ENCODE peak calls at places on chromosome 21, in nine cellular contexts. S, Y, L, P, G, D, O, R and B are unnamed samples.

GRCh38 chr21:21921410-21922232 is 923.4 kb downstream of the NCAM2 start:
- DNase-seq in G (no peak), Y (no peak), R (no peak), S (no peak), P (no peak), L (no peak), O (no peak), D (no peak), B (no peak)

GRCh38 chr21:38804617-38805281 is 980 bp upstream of the ETS2 start:
- DNase-seq in L (peak), G (no peak), O (peak), Y (peak), P (peak), R (peak), D (no peak), S (no peak), B (no peak)

GRCh38 chr21:40176732-40177131 is 309.5 kb downstream of the PCP4 start:
- DNase-seq in Y (no peak), L (no peak), S (no peak), R (no peak), O (no peak), P (no peak), G (no peak), D (no peak), B (no peak)

GRCh38 chr21:37878946-37879660 is 37.2 kb downstream of the KCNJ6 start:
- DNase-seq in L (no peak), G (no peak), O (no peak), R (no peak), Y (no peak), D (no peak), S (peak), P (no peak), B (no peak)

GRCh38 chr21:31888936-31889371 is 16.1 kb downstream of the HUNK start:
- DNase-seq in L (no peak), S (peak), G (no peak), R (no peak), O (no peak), P (no peak), Y (no peak), D (no peak), B (no peak)

GRCh38 chr21:21177353-21177986 is 179.3 kb downstream of the NCAM2 start:
- DNase-seq in Y (no peak), G (no peak), L (no peak), O (no peak), P (no peak), S (no peak), R (no peak), D (no peak), B (no peak)

GRCh38 chr21:18493420-18493819 is 89.8 kb upstream of the TMPRSS15 start:
- DNase-seq in G (no peak), D (no peak), Y (no peak), S (no peak), R (no peak), L (no peak), O (no peak), P (no peak), B (no peak)

GRCh38 chr21:31198575-31198974 is 145.5 kb downstream of the TIAM1 start:
- DNase-seq in O (no peak), R (no peak), S (peak), Y (no peak), P (no peak), L (no peak), G (no peak), D (peak), B (no peak)

GRCh38 chr21:37675202-37675801 is 241.0 kb downstream of the KCNJ6 start:
- DNase-seq in G (peak), S (peak), Y (no peak), P (peak), O (peak), R (peak), D (peak), L (peak), B (no peak)

GRCh38 chr21:37711294-37711844 is 204.9 kb downstream of the KCNJ6 start:
- DNase-seq in L (no peak), G (no peak), R (no peak), O (no peak), Y (no peak), D (no peak), S (no peak), P (no peak), B (no peak)

GRCh38 chr21:14871861-14872260 is 192.9 kb downstream of the NRIP1 start:
- DNase-seq in O (no peak), R (no peak), D (no peak), P (no peak), S (no peak), G (no peak), L (no peak), Y (no peak), B (no peak)

GRCh38 chr21:29376556-29376955 is 77.8 kb downstream of the BACH1 start:
- DNase-seq in L (no peak), R (peak), S (peak), O (peak), P (no peak), D (no peak), Y (peak), G (peak), B (peak)

GRCh38 chr21:32140212-32141008 is 138.4 kb downstream of the MIS18A start:
- DNase-seq in R (no peak), O (no peak), G (no peak), S (no peak), L (no peak), D (no peak), Y (no peak), P (no peak), B (no peak)

GRCh38 chr21:28485301-28486022 is 507.2 kb downstream of the LTN1 start:
- DNase-seq in D (no peak), O (no peak), L (no peak), G (no peak), Y (no peak), R (no peak), P (no peak), S (no peak), B (no peak)

GRCh38 chr21:25191141-25191540 is 416.1 kb downstream of the MRPL39 start:
- DNase-seq in G (no peak), S (no peak), L (no peak), P (no peak), O (no peak), Y (no peak), R (no peak), D (no peak), B (no peak)

GRCh38 chr21:31660134-31660565 is 657 bp downstream of the SOD1 start:
- DNase-seq in L (peak), P (no peak), D (no peak), G (no peak), O (no peak), S (peak), R (no peak), Y (peak), B (no peak)

GRCh38 chr21:31526040-31526439 is 133.5 kb upstream of the SOD1 start:
- DNase-seq in O (no peak), R (no peak), P (no peak), L (no peak), Y (no peak), G (no peak), S (peak), D (no peak), B (no peak)

GRCh38 chr21:32674731-32675130 is 53.1 kb downstream of the SYNJ1 start:
- DNase-seq in R (no peak), O (no peak), P (no peak), L (no peak), G (no peak), S (no peak), D (no peak), Y (no peak), B (no peak)

GRCh38 chr21:25660233-25660632 is 21.2 kb downstream of the JAM2 start:
- DNase-seq in L (no peak), R (no peak), G (no peak), O (no peak), D (no peak), Y (no peak), S (no peak), P (no peak), B (no peak)

GRCh38 chr21:37550618-37551405 is 184.2 kb downstream of the DYRK1A start:
- DNase-seq in D (no peak), Y (no peak), S (no peak), R (peak), G (no peak), P (no peak), O (no peak), L (peak), B (no peak)

GRCh38 chr21:23837564-23837963 is 1769.7 kb downstream of the MRPL39 start:
- DNase-seq in P (no peak), S (no peak), O (no peak), L (no peak), D (no peak), R (no peak), Y (no peak), G (no peak), B (no peak)

GRCh38 chr21:32566990-32567389 is 18.3 kb downstream of the TCP10L start:
- DNase-seq in L (no peak), P (no peak), Y (no peak), R (no peak), D (no peak), G (no peak), O (no peak), S (no peak), B (no peak)

GRCh38 chr21:21210552-21210951 is 212.3 kb downstream of the NCAM2 start:
- DNase-seq in Y (no peak), R (no peak), S (no peak), O (no peak), P (no peak), D (no peak), L (no peak), G (no peak), B (no peak)

GRCh38 chr21:32457360-32457840 is 44.9 kb downstream of the EVA1C start:
- DNase-seq in D (no peak), P (peak), S (no peak), G (no peak), L (peak), O (peak), R (no peak), Y (peak), B (no peak)

GRCh38 chr21:19490481-19490880 is 1086.9 kb upstream of the TMPRSS15 start:
- DNase-seq in P (no peak), O (no peak), L (no peak), Y (no peak), S (no peak), D (no peak), G (no peak), R (no peak), B (no peak)

GRCh38 chr21:29299906-29300546 is 1.3 kb downstream of the BACH1 start:
- DNase-seq in S (peak), D (peak), P (peak), Y (peak), R (peak), G (peak), O (peak), L (peak), B (no peak)

GRCh38 chr21:25297117-25297516 is 310.2 kb downstream of the MRPL39 start:
- DNase-seq in Y (no peak), R (no peak), L (no peak), G (no peak), S (no peak), O (no peak), P (no peak), D (no peak), B (no peak)

GRCh38 chr21:15820857-15821256 is 91.1 kb downstream of the USP25 start:
- DNase-seq in G (no peak), L (no peak), Y (no peak), O (no peak), S (no peak), D (no peak), P (no peak), R (no peak), B (no peak)

GRCh38 chr21:41045534-41046268 is 122.3 kb upstream of the BACE2 start:
- DNase-seq in P (no peak), G (no peak), L (no peak), D (peak), O (no peak), S (no peak), Y (no peak), R (no peak), B (no peak)

GRCh38 chr21:40795313-40795712 is 51.6 kb downstream of the DSCAM start:
- DNase-seq in R (no peak), G (no peak), P (no peak), O (no peak), L (no peak), S (no peak), D (no peak), Y (no peak), B (no peak)

GRCh38 chr21:18030248-18030647 is 211.1 kb upstream of the C21orf91 start:
- DNase-seq in L (no peak), P (no peak), D (no peak), O (no peak), R (no peak), S (no peak), Y (no peak), G (no peak), B (no peak)

GRCh38 chr21:26388731-26389231 is 184.3 kb downstream of the CYYR1 start:
- DNase-seq in O (no peak), D (no peak), L (no peak), Y (no peak), S (peak), G (no peak), P (no peak), R (no peak), B (no peak)

GRCh38 chr21:39774252-39774651 is 29.3 kb downstream of the IGSF5 start:
- DNase-seq in G (no peak), R (no peak), D (no peak), Y (no peak), L (no peak), P (no peak), O (no peak), S (no peak), B (no peak)

DNA sequence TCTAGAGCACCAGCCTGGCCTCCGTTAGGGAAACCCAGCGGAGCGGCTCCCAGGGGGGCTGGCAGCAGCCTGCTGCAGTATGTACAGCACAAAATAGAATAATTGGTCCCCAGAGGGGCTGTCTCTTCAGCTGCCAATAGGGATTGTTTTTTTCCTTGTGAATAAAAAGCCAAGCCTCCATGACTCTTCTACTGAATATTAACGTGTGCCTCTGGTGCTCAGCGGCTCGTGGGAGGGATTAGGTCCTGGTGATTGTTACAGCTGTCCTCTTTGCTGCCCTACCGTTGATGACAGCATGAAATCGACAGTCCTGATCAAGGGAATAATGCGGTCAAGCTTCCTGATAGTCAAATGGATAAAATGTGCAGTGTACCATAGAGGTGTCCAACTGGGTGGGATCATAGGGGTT is 190.7 kb upstream of the RUNX1 start:
- DNase-seq in Y (no peak), S (no peak), P (peak), D (peak), G (no peak), O (no peak), R (no peak), L (no peak), B (no peak)
- H3K27ac ChIP-seq in Y (no peak), S (no peak), P (peak), D (no peak), G (no peak), O (no peak), R (no peak), L (no peak), B (no peak)

DNA sequence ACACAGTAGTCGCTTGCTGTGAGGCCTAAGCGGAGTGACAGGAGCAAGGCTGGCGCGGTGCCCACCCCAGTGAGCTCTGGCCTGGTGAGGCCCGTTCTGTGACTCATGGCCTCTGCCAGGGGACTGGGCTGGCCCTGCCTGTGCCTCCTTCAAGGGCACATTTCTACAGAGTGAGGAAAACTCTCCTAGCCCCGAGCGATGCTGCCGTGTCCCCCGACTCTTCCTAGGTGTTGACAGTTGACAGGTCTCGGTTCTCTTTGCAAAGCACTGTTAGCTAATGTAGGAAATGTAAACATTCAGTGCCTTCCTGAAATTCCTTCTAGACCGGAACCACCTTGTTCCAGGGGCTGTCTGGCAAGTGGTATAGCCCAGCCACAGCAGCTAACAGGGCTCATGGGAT is 43.9 kb downstream of the ABCG1 start:
- DNase-seq in L (peak), P (peak), G (no peak), Y (peak), O (no peak), R (peak), D (no peak), S (peak), B (no peak)
- H3K27ac ChIP-seq in L (no peak), P (peak), G (no peak), Y (peak), O (peak), R (peak), D (no peak), S (no peak), B (peak)

DNA sequence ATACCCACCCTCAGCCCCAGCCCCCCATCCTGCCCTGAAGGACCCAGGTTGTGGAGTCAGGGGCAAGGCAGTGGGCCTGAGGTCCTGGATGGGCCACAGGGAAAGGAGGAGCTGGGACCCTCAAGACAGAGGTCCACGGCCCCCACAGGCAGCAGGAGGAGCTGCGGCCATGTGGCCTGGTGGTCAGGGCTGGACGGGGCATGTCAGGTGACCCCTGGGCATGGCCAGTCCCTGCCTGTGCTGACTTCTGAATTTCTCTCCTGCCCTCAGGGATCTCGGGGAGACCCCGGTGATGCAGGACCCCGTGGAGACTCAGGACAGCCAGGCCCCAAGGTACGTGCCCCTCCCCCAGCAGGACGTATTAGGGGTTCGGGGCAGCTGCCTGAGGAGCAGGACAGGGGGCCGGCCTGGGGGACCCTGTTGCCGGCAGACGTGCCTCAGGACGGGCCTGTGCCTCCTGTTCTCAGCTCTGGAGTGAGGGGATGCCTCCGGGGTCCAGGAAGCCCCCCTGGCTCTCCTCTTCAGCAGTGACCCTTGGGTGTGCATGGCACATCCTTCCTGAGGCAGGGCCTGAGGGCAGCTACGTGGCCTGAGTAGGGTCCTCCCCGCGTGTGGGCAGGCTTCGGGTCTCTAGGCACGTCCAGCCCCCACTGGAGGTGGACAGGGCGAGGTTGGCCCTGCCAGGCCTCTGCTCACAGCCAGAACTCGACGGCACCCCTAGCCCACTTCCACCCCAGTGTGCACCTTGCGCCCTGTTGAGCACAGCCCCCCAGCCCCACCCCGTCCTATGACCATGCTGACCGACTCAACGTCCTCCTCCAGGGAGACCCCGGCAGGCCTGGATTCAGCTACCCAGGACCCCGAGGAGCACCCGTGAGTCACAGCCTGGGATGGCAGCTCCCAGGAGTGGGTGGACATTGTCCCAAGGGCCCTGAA is 23.6 kb downstream of the COL6A2 start:
- DNase-seq in Y (peak), R (peak), G (no peak), O (peak), P (peak), D (no peak), S (no peak), L (peak), B (no peak)
- H3K27ac ChIP-seq in Y (no peak), R (peak), G (no peak), O (no peak), P (no peak), D (no peak), S (no peak), L (no peak), B (no peak)

GRCh38 chr21:45136500-45136899 is 62.1 kb downstream of the ADARB1 start:
- DNase-seq in P (no peak), D (no peak), R (no peak), G (no peak), S (no peak), O (no peak), L (no peak), Y (no peak), B (no peak)

GRCh38 chr21:45135868-45136267 is 61.5 kb downstream of the ADARB1 start:
- DNase-seq in R (no peak), S (no peak), G (no peak), P (no peak), D (no peak), Y (no peak), O (no peak), L (no peak), B (no peak)

GRCh38 chr21:45138199-45139002 is 64.0 kb downstream of the ADARB1 start:
- DNase-seq in L (no peak), G (peak), D (peak), P (peak), R (peak), O (peak), Y (no peak), S (peak), B (no peak)

GRCh38 chr21:45137612-45137937 is 63.2 kb downstream of the ADARB1 start:
- DNase-seq in O (no peak), R (no peak), P (no peak), Y (no peak), G (no peak), D (no peak), S (no peak), L (no peak), B (no peak)

GRCh38 chr21:45136927-45137611 is 62.7 kb downstream of the ADARB1 start:
- DNase-seq in Y (peak), L (peak), D (peak), G (no peak), P (peak), S (peak), R (peak), O (peak), B (peak)
- H3K27ac ChIP-seq in Y (no peak), L (no peak), D (no peak), G (no peak), P (no peak), S (peak), R (peak), O (no peak), B (no peak)

DNA sequence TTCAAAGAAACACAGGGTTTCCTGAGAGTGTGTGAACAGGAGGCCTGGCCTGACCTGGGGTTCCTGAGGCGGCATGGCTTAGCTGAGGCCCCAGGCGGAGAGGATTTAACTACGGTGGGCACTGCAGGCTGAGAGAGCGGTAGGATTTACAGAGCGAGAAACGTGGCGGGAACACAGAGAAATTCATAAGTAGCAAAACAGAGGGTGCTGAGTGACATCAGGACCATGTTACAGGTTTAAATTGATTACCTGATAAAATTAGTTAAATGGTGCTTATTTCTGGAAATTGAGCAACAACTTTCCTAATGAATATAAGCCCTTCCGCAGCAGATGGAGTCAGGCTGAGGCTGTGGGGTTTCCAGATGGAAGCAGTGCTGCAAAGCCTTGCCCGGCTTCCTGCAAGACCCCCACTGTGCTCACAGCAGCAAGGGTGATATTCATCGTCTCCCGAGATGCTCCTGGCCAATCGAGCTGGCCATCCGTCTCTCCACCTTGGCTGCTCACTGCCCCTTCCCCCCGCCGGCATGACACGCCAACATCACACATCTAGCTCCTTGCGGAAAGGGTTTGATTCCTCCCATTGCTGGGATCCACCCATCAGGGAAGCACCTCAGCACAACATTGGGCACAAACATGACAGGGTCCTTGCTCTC is 69.4 kb upstream of the MORC3 start:
- DNase-seq in G (no peak), O (no peak), R (no peak), P (no peak), Y (no peak), S (no peak), D (no peak), L (no peak), B (no peak)
- H3K27ac ChIP-seq in G (no peak), O (no peak), R (no peak), P (no peak), Y (no peak), S (no peak), D (no peak), L (no peak), B (no peak)